ENCODE peak calls at places on chromosomes 2 and 18, in eight cellular contexts. One of them, this sample, is unnamed.

GRCh38 chr18:70450658-70451253 is 161.9 kb downstream of the SOCS6 start:
- DNase-seq in SW 1271: no peak
- DNase-seq in CD8-positive, alpha-beta memory T cell: no peak
- DNase-seq in GM23248: peak; percentile 53
- DNase-seq in heart left ventricle: no peak
- DNase-seq in AG04449: no peak
- DNase-seq in NCI-H510A treated with DMSO at 0.1 percent for 48 hours: no peak
- DNase-seq in G401: no peak
- DNase-seq in this sample: no peak

GRCh38 chr2:210577263-210578071 is 21.1 kb downstream of the CPS1 start:
- DNase-seq in G401: peak; percentile 68
- DNase-seq in heart left ventricle: no peak
- DNase-seq in CD8-positive, alpha-beta memory T cell: peak; percentile 17
- DNase-seq in SW 1271: no peak
- DNase-seq in NCI-H510A treated with DMSO at 0.1 percent for 48 hours: peak; percentile 33
- DNase-seq in GM23248: peak; percentile 70
- DNase-seq in AG04449: peak; percentile 10
- DNase-seq in this sample: peak; percentile 2

GRCh38 chr2:96156011-96156820 is 11.0 kb upstream of the DUSP2 start:
- DNase-seq in SW 1271: no peak
- DNase-seq in heart left ventricle: no peak
- DNase-seq in NCI-H510A treated with DMSO at 0.1 percent for 48 hours: no peak
- DNase-seq in GM23248: no peak
- DNase-seq in AG04449: no peak
- DNase-seq in CD8-positive, alpha-beta memory T cell: peak; percentile 51
- DNase-seq in G401: no peak
- DNase-seq in this sample: no peak

GRCh38 chr2:235765181-235765820 is 271.5 kb downstream of the AGAP1 start:
- DNase-seq in SW 1271: no peak
- DNase-seq in GM23248: peak; percentile 98
- DNase-seq in G401: no peak
- DNase-seq in AG04449: no peak
- DNase-seq in CD8-positive, alpha-beta memory T cell: no peak
- DNase-seq in NCI-H510A treated with DMSO at 0.1 percent for 48 hours: no peak
- DNase-seq in heart left ventricle: no peak
- DNase-seq in this sample: no peak

GRCh38 chr2:112156152-112156986 is 18.2 kb downstream of the FBLN7 start:
- DNase-seq in heart left ventricle: no peak
- DNase-seq in SW 1271: no peak
- DNase-seq in G401: no peak
- DNase-seq in AG04449: no peak
- DNase-seq in NCI-H510A treated with DMSO at 0.1 percent for 48 hours: no peak
- DNase-seq in GM23248: peak; percentile 49
- DNase-seq in CD8-positive, alpha-beta memory T cell: peak; percentile 20
- DNase-seq in this sample: no peak

GRCh38 chr2:54083021-54083420 is 32.4 kb upstream of the ACYP2 start:
- DNase-seq in G401: no peak
- DNase-seq in SW 1271: no peak
- DNase-seq in NCI-H510A treated with DMSO at 0.1 percent for 48 hours: no peak
- DNase-seq in heart left ventricle: no peak
- DNase-seq in GM23248: no peak
- DNase-seq in CD8-positive, alpha-beta memory T cell: no peak
- DNase-seq in AG04449: no peak
- DNase-seq in this sample: no peak

GRCh38 chr2:188892632-188893031 is 81.5 kb upstream of the COL3A1 start:
- DNase-seq in GM23248: peak; percentile 11
- DNase-seq in SW 1271: no peak
- DNase-seq in heart left ventricle: no peak
- DNase-seq in CD8-positive, alpha-beta memory T cell: no peak
- DNase-seq in G401: no peak
- DNase-seq in AG04449: no peak
- DNase-seq in NCI-H510A treated with DMSO at 0.1 percent for 48 hours: no peak
- DNase-seq in this sample: no peak

GRCh38 chr2:144459937-144460336 is 60.0 kb downstream of the ZEB2 start:
- DNase-seq in CD8-positive, alpha-beta memory T cell: peak; percentile 14
- DNase-seq in SW 1271: no peak
- DNase-seq in G401: no peak
- DNase-seq in GM23248: peak; percentile 89
- DNase-seq in NCI-H510A treated with DMSO at 0.1 percent for 48 hours: no peak
- DNase-seq in AG04449: no peak
- DNase-seq in heart left ventricle: no peak
- DNase-seq in this sample: no peak

GRCh38 chr2:223469270-223470057 is 132.7 kb downstream of the SCG2 start:
- DNase-seq in G401: no peak
- DNase-seq in GM23248: peak; percentile 95
- DNase-seq in SW 1271: no peak
- DNase-seq in heart left ventricle: peak; percentile 79
- DNase-seq in NCI-H510A treated with DMSO at 0.1 percent for 48 hours: no peak
- DNase-seq in CD8-positive, alpha-beta memory T cell: no peak
- DNase-seq in AG04449: peak; percentile 67
- DNase-seq in this sample: no peak

GRCh38 chr18:13393338-13393737 is 174.8 kb downstream of the LDLRAD4 start:
- DNase-seq in AG04449: no peak
- DNase-seq in G401: peak; percentile 16
- DNase-seq in GM23248: no peak
- DNase-seq in NCI-H510A treated with DMSO at 0.1 percent for 48 hours: peak; percentile 35
- DNase-seq in CD8-positive, alpha-beta memory T cell: no peak
- DNase-seq in SW 1271: no peak
- DNase-seq in heart left ventricle: no peak
- DNase-seq in this sample: no peak

GRCh38 chr2:5544205-5544786 is 147.9 kb upstream of the SOX11 start:
- DNase-seq in NCI-H510A treated with DMSO at 0.1 percent for 48 hours: no peak
- DNase-seq in GM23248: no peak
- DNase-seq in SW 1271: no peak
- DNase-seq in heart left ventricle: no peak
- DNase-seq in AG04449: no peak
- DNase-seq in G401: no peak
- DNase-seq in CD8-positive, alpha-beta memory T cell: no peak
- DNase-seq in this sample: no peak

GRCh38 chr2:20515293-20516220 is 68.7 kb downstream of the RHOB start:
- DNase-seq in GM23248: peak; percentile 47
- DNase-seq in CD8-positive, alpha-beta memory T cell: no peak
- DNase-seq in heart left ventricle: no peak
- DNase-seq in AG04449: no peak
- DNase-seq in NCI-H510A treated with DMSO at 0.1 percent for 48 hours: no peak
- DNase-seq in SW 1271: no peak
- DNase-seq in G401: no peak
- DNase-seq in this sample: no peak